ENCODE peak calls at places on chromosomes 2 and 18, in eight cellular contexts. One of them, this sample, is unnamed.
A peak's percentile ranks its signal among the peaks of the same experiment; 100 is the strongest.

GRCh38 chr2:239159476-239159911 is 241.3 kb downstream of the HDAC4 start:
- DNase-seq in OCI-LY7: no peak
- DNase-seq in AG10803: no peak
- DNase-seq in cardiac muscle cell: no peak
- DNase-seq in adrenal gland: no peak
- DNase-seq in GM23338: no peak
- DNase-seq in NB4: no peak
- DNase-seq in heart right ventricle: no peak
- DNase-seq in this sample: no peak

GRCh38 chr18:48407358-48407757 is 1.8 kb downstream of the ZBTB7C start:
- DNase-seq in AG10803: no peak
- DNase-seq in heart right ventricle: no peak
- DNase-seq in cardiac muscle cell: no peak
- DNase-seq in NB4: no peak
- DNase-seq in adrenal gland: peak; percentile 55
- DNase-seq in OCI-LY7: no peak
- DNase-seq in GM23338: no peak
- DNase-seq in this sample: no peak

GRCh38 chr2:168143813-168144212 is 103.6 kb downstream of the STK39 start:
- DNase-seq in AG10803: no peak
- DNase-seq in OCI-LY7: no peak
- DNase-seq in heart right ventricle: no peak
- DNase-seq in NB4: no peak
- DNase-seq in cardiac muscle cell: no peak
- DNase-seq in GM23338: no peak
- DNase-seq in adrenal gland: no peak
- DNase-seq in this sample: no peak

GRCh38 chr2:217902281-217903141 is 100.3 kb downstream of the TNS1 start:
- DNase-seq in GM23338: no peak
- DNase-seq in cardiac muscle cell: no peak
- DNase-seq in NB4: peak; percentile 68
- DNase-seq in AG10803: peak; percentile 52
- DNase-seq in adrenal gland: peak; percentile 96
- DNase-seq in heart right ventricle: peak; percentile 86
- DNase-seq in OCI-LY7: no peak
- DNase-seq in this sample: peak; percentile 87

GRCh38 chr2:106085441-106085911 is 108.6 kb downstream of the UXS1 start:
- DNase-seq in adrenal gland: peak; percentile 35
- DNase-seq in NB4: peak; percentile 57
- DNase-seq in GM23338: peak; percentile 69
- DNase-seq in cardiac muscle cell: peak; percentile 54
- DNase-seq in AG10803: peak; percentile 52
- DNase-seq in OCI-LY7: peak; percentile 43
- DNase-seq in heart right ventricle: no peak
- DNase-seq in this sample: no peak

GRCh38 chr2:221063568-221063967 is 508.5 kb downstream of the EPHA4 start:
- DNase-seq in cardiac muscle cell: no peak
- DNase-seq in OCI-LY7: no peak
- DNase-seq in AG10803: no peak
- DNase-seq in NB4: no peak
- DNase-seq in heart right ventricle: no peak
- DNase-seq in adrenal gland: no peak
- DNase-seq in GM23338: peak; percentile 4
- DNase-seq in this sample: no peak

GRCh38 chr2:134713606-134714005 is 5.2 kb downstream of the TMEM163 start:
- DNase-seq in AG10803: no peak
- DNase-seq in NB4: no peak
- DNase-seq in heart right ventricle: no peak
- DNase-seq in cardiac muscle cell: no peak
- DNase-seq in adrenal gland: no peak
- DNase-seq in GM23338: no peak
- DNase-seq in OCI-LY7: no peak
- DNase-seq in this sample: no peak

GRCh38 chr2:182055993-182056392 is 70.3 kb downstream of the PPP1R1C start:
- DNase-seq in adrenal gland: no peak
- DNase-seq in GM23338: no peak
- DNase-seq in cardiac muscle cell: peak; percentile 24
- DNase-seq in OCI-LY7: no peak
- DNase-seq in heart right ventricle: no peak
- DNase-seq in NB4: no peak
- DNase-seq in AG10803: no peak
- DNase-seq in this sample: no peak

GRCh38 chr2:154455871-154456270 is 242.6 kb upstream of the KCNJ3 start:
- DNase-seq in cardiac muscle cell: no peak
- DNase-seq in NB4: peak; percentile 20
- DNase-seq in heart right ventricle: no peak
- DNase-seq in OCI-LY7: no peak
- DNase-seq in AG10803: peak; percentile 7
- DNase-seq in GM23338: no peak
- DNase-seq in adrenal gland: no peak
- DNase-seq in this sample: no peak

GRCh38 chr2:101486994-101487393 is 12.1 kb upstream of the RFX8 start:
- DNase-seq in heart right ventricle: no peak
- DNase-seq in NB4: no peak
- DNase-seq in adrenal gland: no peak
- DNase-seq in GM23338: no peak
- DNase-seq in cardiac muscle cell: no peak
- DNase-seq in OCI-LY7: no peak
- DNase-seq in AG10803: no peak
- DNase-seq in this sample: no peak

GRCh38 chr2:144288428-144288827 is 231.5 kb downstream of the ZEB2 start:
- DNase-seq in AG10803: no peak
- DNase-seq in cardiac muscle cell: no peak
- DNase-seq in adrenal gland: no peak
- DNase-seq in NB4: no peak
- DNase-seq in GM23338: peak; percentile 13
- DNase-seq in OCI-LY7: no peak
- DNase-seq in heart right ventricle: no peak
- DNase-seq in this sample: no peak

GRCh38 chr2:188609321-188610049 is 317.8 kb downstream of the GULP1 start:
- DNase-seq in AG10803: peak; percentile 40
- DNase-seq in cardiac muscle cell: no peak
- DNase-seq in adrenal gland: no peak
- DNase-seq in NB4: no peak
- DNase-seq in heart right ventricle: no peak
- DNase-seq in GM23338: no peak
- DNase-seq in OCI-LY7: no peak
- DNase-seq in this sample: no peak

GRCh38 chr2:240502059-240502429 is 55.7 kb downstream of the ANKMY1 start:
- DNase-seq in heart right ventricle: no peak
- DNase-seq in cardiac muscle cell: no peak
- DNase-seq in adrenal gland: no peak
- DNase-seq in NB4: no peak
- DNase-seq in OCI-LY7: no peak
- DNase-seq in GM23338: no peak
- DNase-seq in AG10803: no peak
- DNase-seq in this sample: no peak

GRCh38 chr2:152566728-152567069 is 150.6 kb downstream of the PRPF40A start:
- DNase-seq in OCI-LY7: no peak
- DNase-seq in AG10803: no peak
- DNase-seq in heart right ventricle: no peak
- DNase-seq in GM23338: no peak
- DNase-seq in NB4: peak; percentile 8
- DNase-seq in cardiac muscle cell: no peak
- DNase-seq in adrenal gland: peak; percentile 44
- DNase-seq in this sample: no peak

GRCh38 chr18:68177807-68178702 is 536.9 kb downstream of the TMX3 start:
- DNase-seq in OCI-LY7: no peak
- DNase-seq in NB4: no peak
- DNase-seq in adrenal gland: no peak
- DNase-seq in AG10803: peak; percentile 99
- DNase-seq in GM23338: no peak
- DNase-seq in cardiac muscle cell: no peak
- DNase-seq in heart right ventricle: no peak
- DNase-seq in this sample: no peak

GRCh38 chr2:215784371-215784783 is 229.0 kb downstream of the MREG start:
- DNase-seq in adrenal gland: no peak
- DNase-seq in AG10803: peak; percentile 97
- DNase-seq in cardiac muscle cell: peak; percentile 34
- DNase-seq in GM23338: no peak
- DNase-seq in OCI-LY7: no peak
- DNase-seq in heart right ventricle: no peak
- DNase-seq in NB4: no peak
- DNase-seq in this sample: no peak

GRCh38 chr2:201558232-201558631 is 85.1 kb downstream of the TMEM237 start:
- DNase-seq in GM23338: no peak
- DNase-seq in adrenal gland: no peak
- DNase-seq in cardiac muscle cell: peak; percentile 1
- DNase-seq in NB4: no peak
- DNase-seq in AG10803: no peak
- DNase-seq in OCI-LY7: no peak
- DNase-seq in heart right ventricle: no peak
- DNase-seq in this sample: no peak

GRCh38 chr2:201559067-201559710 is 84.1 kb downstream of the TMEM237 start:
- DNase-seq in cardiac muscle cell: peak; percentile 2
- DNase-seq in AG10803: no peak
- DNase-seq in GM23338: no peak
- DNase-seq in NB4: no peak
- DNase-seq in adrenal gland: peak; percentile 1
- DNase-seq in OCI-LY7: no peak
- DNase-seq in heart right ventricle: peak; percentile 13
- DNase-seq in this sample: no peak

GRCh38 chr2:201558665-201559064 is 84.6 kb downstream of the TMEM237 start:
- DNase-seq in AG10803: no peak
- DNase-seq in adrenal gland: no peak
- DNase-seq in OCI-LY7: peak; percentile 7
- DNase-seq in GM23338: peak; percentile 48
- DNase-seq in NB4: no peak
- DNase-seq in heart right ventricle: no peak
- DNase-seq in cardiac muscle cell: no peak
- DNase-seq in this sample: no peak
- TF ChIP-seq CTCF in AG10803: no peak
- TF ChIP-seq CTCF in adrenal gland: no peak
- TF ChIP-seq CTCF in OCI-LY7: no peak
- TF ChIP-seq CTCF in GM23338: peak; percentile 48
- TF ChIP-seq CTCF in NB4: no peak
- TF ChIP-seq CTCF in heart right ventricle: no peak
- TF ChIP-seq CTCF in cardiac muscle cell: no peak
- TF ChIP-seq CTCF in this sample: no peak

DNA sequence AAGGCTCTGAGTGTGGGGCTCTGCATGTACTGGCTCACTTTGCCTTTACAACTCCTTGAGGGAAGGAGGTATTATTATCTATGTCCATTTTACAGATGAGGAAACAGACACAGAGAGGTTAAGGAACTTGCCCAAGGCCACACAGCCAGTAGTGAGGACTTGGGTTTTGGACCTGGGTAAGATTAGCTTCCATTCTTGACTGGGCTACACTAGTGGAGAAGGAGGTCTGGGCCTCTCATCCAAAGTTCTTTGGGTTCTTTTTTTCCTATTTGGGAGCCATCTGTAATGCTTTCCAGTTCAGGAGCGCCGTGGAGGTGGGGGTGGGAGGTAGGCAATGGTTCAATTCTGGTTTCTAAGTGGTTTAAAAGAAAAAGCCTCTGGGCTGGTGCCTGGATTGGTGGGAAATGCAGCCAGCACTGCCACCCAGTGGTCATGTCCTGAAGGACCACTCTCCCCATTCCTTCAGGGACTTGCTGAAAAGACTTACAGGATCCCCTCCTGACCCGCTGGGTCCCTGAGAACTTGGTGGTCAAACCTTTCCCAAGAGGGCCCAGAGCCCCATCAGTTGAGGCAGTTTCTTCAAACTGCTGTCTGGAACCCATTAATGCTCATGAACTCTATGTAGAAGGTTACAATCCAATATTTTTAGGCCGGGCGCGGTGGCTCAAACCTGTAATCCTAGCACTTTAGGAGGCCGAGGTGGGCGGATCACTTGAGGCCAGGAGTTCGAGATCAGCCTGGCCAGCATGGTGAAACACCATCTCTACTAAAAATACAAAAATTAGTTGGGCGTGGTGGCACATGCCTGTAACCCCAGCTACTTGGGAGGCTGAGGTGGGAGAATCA is 38.6 kb upstream of the NOTO start:
- DNase-seq in adrenal gland: peak; percentile 78
- DNase-seq in cardiac muscle cell: peak; percentile 77
- DNase-seq in NB4: peak; percentile 77
- DNase-seq in heart right ventricle: peak; percentile 66
- DNase-seq in GM23338: peak; percentile 90
- DNase-seq in OCI-LY7: peak; percentile 53
- DNase-seq in AG10803: peak; percentile 69
- DNase-seq in this sample: peak; percentile 79
- TF ChIP-seq CTCF in adrenal gland: peak; percentile 75
- TF ChIP-seq CTCF in cardiac muscle cell: peak; percentile 84
- TF ChIP-seq CTCF in NB4: peak; percentile 96
- TF ChIP-seq CTCF in heart right ventricle: peak; percentile 93
- TF ChIP-seq CTCF in GM23338: peak; percentile 90
- TF ChIP-seq CTCF in OCI-LY7: peak; percentile 87
- TF ChIP-seq CTCF in AG10803: peak; percentile 91
- TF ChIP-seq CTCF in this sample: peak; percentile 61

GRCh38 chr2:222964632-222965031 is 87.4 kb upstream of the KCNE4 start:
- DNase-seq in NB4: no peak
- DNase-seq in OCI-LY7: no peak
- DNase-seq in GM23338: no peak
- DNase-seq in heart right ventricle: no peak
- DNase-seq in adrenal gland: no peak
- DNase-seq in cardiac muscle cell: no peak
- DNase-seq in AG10803: no peak
- DNase-seq in this sample: no peak

GRCh38 chr2:222960126-222960525 is 91.9 kb upstream of the KCNE4 start:
- DNase-seq in adrenal gland: no peak
- DNase-seq in GM23338: no peak
- DNase-seq in OCI-LY7: no peak
- DNase-seq in heart right ventricle: no peak
- DNase-seq in cardiac muscle cell: no peak
- DNase-seq in AG10803: peak; percentile 71
- DNase-seq in NB4: peak; percentile 24
- DNase-seq in this sample: no peak

DNA sequence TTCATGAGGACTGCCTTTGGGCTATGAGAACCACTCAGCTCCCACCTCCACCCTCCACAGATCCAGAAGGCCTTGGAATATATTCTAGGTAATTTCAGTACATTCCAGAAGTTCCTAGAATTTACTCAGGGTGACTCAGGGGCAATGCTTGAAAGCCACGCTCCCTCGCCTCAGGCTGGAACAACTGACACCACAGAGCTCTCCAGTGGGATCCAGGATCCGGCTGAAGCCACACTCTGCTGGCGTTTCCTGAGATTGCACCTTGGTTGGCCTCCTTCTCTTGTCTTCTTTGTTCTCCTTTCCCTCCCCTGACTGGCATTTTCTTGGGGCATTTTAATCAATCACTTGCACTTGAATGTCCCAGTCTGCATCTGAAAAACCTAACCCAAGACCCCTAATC is 92.6 kb upstream of the KCNE4 start:
- DNase-seq in heart right ventricle: no peak
- DNase-seq in cardiac muscle cell: no peak
- DNase-seq in AG10803: peak; percentile 94
- DNase-seq in NB4: no peak
- DNase-seq in GM23338: peak; percentile 79
- DNase-seq in adrenal gland: no peak
- DNase-seq in OCI-LY7: no peak
- DNase-seq in this sample: no peak
- TF ChIP-seq CTCF in heart right ventricle: no peak
- TF ChIP-seq CTCF in cardiac muscle cell: peak; percentile 48
- TF ChIP-seq CTCF in AG10803: peak; percentile 79
- TF ChIP-seq CTCF in NB4: no peak
- TF ChIP-seq CTCF in GM23338: peak; percentile 38
- TF ChIP-seq CTCF in adrenal gland: no peak
- TF ChIP-seq CTCF in OCI-LY7: no peak
- TF ChIP-seq CTCF in this sample: no peak

GRCh38 chr2:953975-954686 is 3.5 kb downstream of the SNTG2 start:
- DNase-seq in NB4: peak; percentile 14
- DNase-seq in OCI-LY7: no peak
- DNase-seq in GM23338: no peak
- DNase-seq in heart right ventricle: no peak
- DNase-seq in adrenal gland: no peak
- DNase-seq in cardiac muscle cell: peak; percentile 28
- DNase-seq in AG10803: peak; percentile 56
- DNase-seq in this sample: no peak
- TF ChIP-seq CTCF in NB4: no peak
- TF ChIP-seq CTCF in OCI-LY7: peak; percentile 43
- TF ChIP-seq CTCF in GM23338: no peak
- TF ChIP-seq CTCF in heart right ventricle: peak; percentile 43
- TF ChIP-seq CTCF in adrenal gland: no peak
- TF ChIP-seq CTCF in cardiac muscle cell: peak; percentile 24
- TF ChIP-seq CTCF in AG10803: peak; percentile 56
- TF ChIP-seq CTCF in this sample: no peak